ENCODE peak calls at places on chromosomes 5 and 9, in eight cellular contexts. P is left ventricle myocardium inferior; I is tibial nerve; B is A549; F is ovary; D is CD8-positive, alpha-beta memory T cell; M is ascending aorta; H is Peyer's patch. Q is an unnamed sample.
A peak's percentile ranks its signal among the peaks of the same experiment; 100 is the strongest.

GRCh38 chr5:10355071-10355889 is 1.8 kb downstream of the MARCHF6 start:
- DNase-seq in D (no peak), H (no peak), I (no peak), M (no peak), P (no peak), B (no peak), F (no peak), Q (no peak)

GRCh38 chr5:68173007-68173406 is 42.5 kb upstream of the PIK3R1 start:
- DNase-seq in F (no peak), I (peak; percentile 43), H (no peak), P (no peak), B (no peak), M (no peak), D (no peak), Q (no peak)

GRCh38 chr5:94526708-94527107 is 91.7 kb downstream of the KIAA0825 start:
- DNase-seq in P (no peak), H (no peak), F (no peak), M (no peak), B (no peak), D (no peak), I (no peak), Q (no peak)

GRCh38 chr9:82418334-82418733 is 429.8 kb downstream of the SPATA31D1 start:
- DNase-seq in I (no peak), P (no peak), H (no peak), D (no peak), F (no peak), M (no peak), B (no peak), Q (no peak)

GRCh38 chr5:102668220-102668930 is 86.7 kb upstream of the PAM start:
- DNase-seq in M (no peak), F (no peak), B (no peak), P (no peak), I (no peak), H (no peak), D (no peak), Q (no peak)

GRCh38 chr5:136246122-136246521 is 53.2 kb upstream of the SMIM32 start:
- DNase-seq in B (no peak), P (no peak), D (no peak), M (no peak), F (no peak), I (no peak), H (no peak), Q (no peak)

GRCh38 chr9:93107151-93107824 is 11.3 kb downstream of the CARD19 start:
- DNase-seq in M (peak; percentile 5), I (no peak), F (peak; percentile 14), D (no peak), P (no peak), B (no peak), H (peak; percentile 30), Q (no peak)

GRCh38 chr5:132053483-132053882 is 7.0 kb upstream of the IL3 start:
- DNase-seq in H (peak; percentile 33), F (no peak), I (no peak), P (peak; percentile 3), M (no peak), D (no peak), B (no peak), Q (no peak)

GRCh38 chr5:137296213-137296702 is 202.9 kb downstream of the SPOCK1 start:
- DNase-seq in H (no peak), M (no peak), B (no peak), I (no peak), P (no peak), D (no peak), F (no peak), Q (no peak)

GRCh38 chr9:120663950-120664349 is 50.3 kb downstream of the MEGF9 start:
- DNase-seq in H (no peak), P (no peak), I (no peak), B (no peak), M (no peak), D (no peak), F (no peak), Q (no peak)

GRCh38 chr5:177997319-177997670 is 1.3 kb upstream of the PROP1 start:
- DNase-seq in M (no peak), P (no peak), D (no peak), H (no peak), B (no peak), I (no peak), F (no peak), Q (no peak)

GRCh38 chr5:6006838-6007314 is 371.5 kb downstream of the MED10 start:
- DNase-seq in F (no peak), M (no peak), I (no peak), D (no peak), B (no peak), P (no peak), H (no peak), Q (no peak)

GRCh38 chr5:980001-980588 is 28.5 kb upstream of the NKD2 start:
- DNase-seq in H (no peak), F (no peak), B (no peak), I (no peak), M (no peak), D (no peak), P (no peak), Q (no peak)

GRCh38 chr5:122316652-122317051 is 4.6 kb downstream of the SNCAIP start:
- DNase-seq in M (no peak), P (no peak), I (no peak), D (no peak), H (no peak), B (no peak), F (no peak), Q (no peak)

GRCh38 chr5:75640395-75640794 is 29.1 kb downstream of the ANKDD1B start:
- DNase-seq in P (no peak), H (no peak), F (no peak), M (no peak), B (no peak), D (no peak), I (no peak), Q (no peak)

GRCh38 chr5:134139891-134140469 is 25.5 kb downstream of the TCF7 start:
- DNase-seq in I (no peak), P (peak; percentile 13), F (no peak), D (no peak), H (no peak), B (no peak), M (no peak), Q (no peak)

GRCh38 chr5:121974261-121974660 is 12.5 kb downstream of the SRFBP1 start:
- DNase-seq in D (no peak), H (no peak), F (no peak), B (no peak), M (no peak), I (no peak), P (no peak), Q (no peak)

GRCh38 chr5:72511371-72512178 is 4.4 kb upstream of the ZNF366 start:
- DNase-seq in P (no peak), H (no peak), F (no peak), M (no peak), B (no peak), D (no peak), I (no peak), Q (no peak)

GRCh38 chr9:110152704-110153374 is 55.1 kb downstream of the C9orf152 start:
- DNase-seq in H (no peak), I (peak; percentile 61), B (peak; percentile 19), D (no peak), M (no peak), F (no peak), P (no peak), Q (no peak)

GRCh38 chr9:84397822-84398221 is 57.3 kb upstream of the SLC28A3 start:
- DNase-seq in B (no peak), M (no peak), I (no peak), D (no peak), H (no peak), F (no peak), P (no peak), Q (no peak)

GRCh38 chr5:322281-322941 is 897 bp downstream of the AHRR start:
- DNase-seq in B (no peak), F (no peak), I (no peak), H (no peak), D (no peak), M (no peak), P (no peak), Q (no peak)

GRCh38 chr9:82105729-82106128 is 117.2 kb downstream of the SPATA31D1 start:
- DNase-seq in M (no peak), I (no peak), F (no peak), P (no peak), D (no peak), B (no peak), H (no peak), Q (no peak)

DNA sequence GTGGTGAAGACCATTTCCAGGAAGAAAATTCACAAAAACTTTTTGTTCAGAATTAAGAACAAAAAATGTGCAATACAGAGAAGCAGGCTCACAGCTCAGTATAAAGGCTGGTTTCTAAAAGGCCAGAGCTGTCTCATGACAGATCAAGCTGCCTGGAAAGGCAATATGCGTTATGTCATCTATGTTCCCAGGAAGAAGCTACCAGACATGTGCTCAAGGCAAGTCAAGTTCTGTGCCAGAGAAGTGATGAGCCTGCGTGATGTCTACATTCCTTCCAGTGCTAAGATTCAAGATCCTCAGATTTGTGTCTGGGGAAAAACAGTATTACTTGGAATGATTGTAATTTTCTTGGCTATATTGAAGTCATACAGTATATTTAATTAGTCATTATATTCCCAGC is 104.3 kb downstream of the PDE4D start:
- DNase-seq in D (no peak), F (no peak), P (no peak), I (no peak), B (no peak), H (no peak), M (no peak), Q (no peak)
- H3K9me3 ChIP-seq in D (no peaks in the 10 kb centered on the region), F (no peaks in the 10 kb centered on the region), P (no peaks in the 10 kb centered on the region), I (no peaks in the 10 kb centered on the region), B (no peaks in the 10 kb centered on the region), H (no peaks in the 10 kb centered on the region), M (no peaks in the 10 kb centered on the region), Q (no peaks in the 10 kb centered on the region)

DNA sequence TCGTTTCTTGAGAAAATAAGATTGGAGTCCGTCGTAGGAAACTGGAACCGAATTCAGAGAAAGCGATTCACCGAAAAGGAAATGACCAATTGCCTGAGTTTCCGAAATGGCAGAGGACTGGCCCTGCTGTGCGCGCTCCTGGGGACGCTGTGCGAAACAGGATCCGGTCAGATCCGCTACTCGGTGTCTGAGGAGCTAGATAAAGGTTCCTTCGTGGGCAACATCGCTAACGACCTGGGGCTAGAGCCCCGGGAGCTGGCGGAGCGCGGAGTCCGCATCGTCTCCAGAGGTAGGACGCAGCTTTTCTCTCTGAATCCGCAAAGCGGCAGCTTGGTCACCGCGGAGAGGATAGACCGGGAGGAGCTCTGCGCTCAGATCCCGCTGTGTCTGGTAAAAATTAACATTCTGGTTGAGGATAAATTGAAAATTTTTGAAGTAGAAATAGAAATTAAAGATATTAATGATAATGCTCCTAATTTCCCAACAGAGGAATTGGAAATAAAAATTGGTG is 379 bp downstream of the PCDHGA3 start:
- DNase-seq in D (no peak), F (no peak), I (no peak), P (no peak), M (no peak), H (no peak), B (no peak), Q (no peak)
- H3K9me3 ChIP-seq in D (peaks cover 4% of the 10 kb centered on the region), F (peaks cover 14% of the 10 kb centered on the region), I (peaks cover 4% of the 10 kb centered on the region), P (peaks cover 99% of the 10 kb centered on the region), M (peaks cover 99% of the 10 kb centered on the region), H (no peaks in the 10 kb centered on the region), B (peaks cover 25% of the 10 kb centered on the region), Q (peaks cover 19% of the 10 kb centered on the region)

GRCh38 chr5:2752875-2753435 is 1.5 kb upstream of the IRX2 start:
- DNase-seq in P (no peak), D (no peak), M (no peak), H (no peak), I (no peak), F (no peak), B (no peak), Q (no peak)
- H3K9me3 ChIP-seq in P (no peaks in the 10 kb centered on the region), D (no peaks in the 10 kb centered on the region), M (no peaks in the 10 kb centered on the region), H (no peaks in the 10 kb centered on the region), I (no peaks in the 10 kb centered on the region), F (no peaks in the 10 kb centered on the region), B (no peaks in the 10 kb centered on the region), Q (no peaks in the 10 kb centered on the region)

GRCh38 chr5:130333089-130333488 is 428.8 kb downstream of the CHSY3 start:
- DNase-seq in B (no peak), P (no peak), D (no peak), F (no peak), M (no peak), H (no peak), I (no peak), Q (no peak)
- H3K9me3 ChIP-seq in B (no peaks in the 10 kb centered on the region), P (no peaks in the 10 kb centered on the region), D (no peaks in the 10 kb centered on the region), F (no peaks in the 10 kb centered on the region), M (no peaks in the 10 kb centered on the region), H (no peaks in the 10 kb centered on the region), I (no peaks in the 10 kb centered on the region), Q (no peaks in the 10 kb centered on the region)